ENCODE peak calls at places on chromosomes 5 and 9, in four cellular contexts. L is Caco-2; H is stimulated activated CD4-positive, alpha-beta T cell treated with anti-CD3 and anti-CD28 coated beads, Interleukin-4, amount 100 ng/mL, for 24 hours; I is psoas muscle. O is an unnamed sample.

GRCh38 chr5:76716456-76717157 is 681 bp downstream of the F2R start:
- DNase-seq in L (peak; percentile 16), H (no peak), I (no peak), O (no peak)

GRCh38 chr5:147481376-147481775 is 28.5 kb downstream of the DPYSL3 start:
- DNase-seq in L (no peak), H (no peak), I (no peak), O (no peak)

GRCh38 chr9:26656003-26656940 is 236.3 kb downstream of the CAAP1 start:
- DNase-seq in L (no peak), H (no peak), I (no peak), O (peak; percentile 52)

GRCh38 chr5:134437340-134438267 is 25.9 kb upstream of the CDKN2AIPNL start:
- DNase-seq in L (no peak), H (no peak), I (peak; percentile 40), O (no peak)

GRCh38 chr5:103216137-103216536 is 42.4 kb upstream of the MACIR start:
- DNase-seq in L (no peak), H (no peak), I (no peak), O (no peak)

GRCh38 chr9:133609311-133610098 is at the start of gene FAM163B:
- DNase-seq in L (peak; percentile 58), H (peak; percentile 36), I (peak; percentile 62), O (no peak)

GRCh38 chr9:134099123-134099761 is 31.4 kb upstream of the BRD3 start:
- DNase-seq in L (peak; percentile 69), H (peak; percentile 64), I (no peak), O (no peak)

GRCh38 chr5:142152383-142152730 is 43.8 kb downstream of the NDFIP1 start:
- DNase-seq in L (no peak), H (no peak), I (no peak), O (no peak)

GRCh38 chr5:39314591-39314990 is 49.7 kb downstream of the C9 start:
- DNase-seq in L (no peak), H (no peak), I (no peak), O (no peak)

GRCh38 chr9:15246688-15247087 is 60.3 kb downstream of the TTC39B start:
- DNase-seq in L (no peak), H (peak; percentile 8), I (no peak), O (no peak)

GRCh38 chr5:83549681-83550080 is 78.1 kb downstream of the VCAN start:
- DNase-seq in L (no peak), H (no peak), I (no peak), O (no peak)

GRCh38 chr5:104498281-104498680 is 935.7 kb upstream of the NUDT12 start:
- DNase-seq in L (peak; percentile 13), H (no peak), I (no peak), O (no peak)

GRCh38 chr5:172403191-172403794 is 51.0 kb downstream of the SH3PXD2B start:
- DNase-seq in L (no peak), H (no peak), I (peak; percentile 83), O (peak; percentile 84)

GRCh38 chr5:122908662-122909061 is 63.2 kb downstream of the SNX24 start:
- DNase-seq in L (peak; percentile 13), H (no peak), I (no peak), O (no peak)

GRCh38 chr5:146388418-146388817 is 49.8 kb downstream of the POU4F3 start:
- DNase-seq in L (no peak), H (no peak), I (no peak), O (no peak)

GRCh38 chr5:40552981-40553380 is 126.7 kb upstream of the PTGER4 start:
- DNase-seq in L (no peak), H (no peak), I (no peak), O (no peak)

GRCh38 chr5:145587308-145588071 is 247.7 kb downstream of the PRELID2 start:
- DNase-seq in L (no peak), H (peak; percentile 4), I (no peak), O (no peak)

GRCh38 chr5:132251220-132251725 is 6.2 kb upstream of the PDLIM4 start:
- DNase-seq in L (no peak), H (no peak), I (peak; percentile 80), O (peak; percentile 78)

GRCh38 chr5:150155258-150156032 is at the start of gene PDGFRB:
- DNase-seq in L (no peak), H (peak; percentile 19), I (peak; percentile 94), O (peak; percentile 49)

GRCh38 chr9:83410701-83411100 is 127.5 kb downstream of the FRMD3 start:
- DNase-seq in L (no peak), H (no peak), I (no peak), O (no peak)

GRCh38 chr9:40927260-40927631 is 201.2 kb downstream of the FOXD4L6 start:
- DNase-seq in L (no peak), H (no peak), I (no peak), O (no peak)

GRCh38 chr9:13942695-13943094 is 371.2 kb downstream of the NFIB start:
- DNase-seq in L (no peak), H (peak; percentile 22), I (no peak), O (no peak)

GRCh38 chr5:53433036-53433435 is 47.4 kb upstream of the FST start:
- DNase-seq in L (no peak), H (no peak), I (no peak), O (no peak)

GRCh38 chr9:19946446-19947109 is 157.7 kb upstream of the SLC24A2 start:
- DNase-seq in L (no peak), H (no peak), I (no peak), O (no peak)

O was measured in dorsolateral prefrontal cortex.